ENCODE peak calls at places on chromosomes 12 and 14, in five cellular contexts. I, X, K, V and T are unnamed samples.

GRCh38 chr12:13777374-13777773 is 204.0 kb downstream of the GRIN2B start:
- DNase-seq in K (no peak), I (no peak), X (no peak), V (no peak), T (no peak)

GRCh38 chr12:49930515-49931288 is 19.8 kb upstream of the AQP2 start:
- DNase-seq in K (no peak), I (peak), V (no peak), X (no peak), T (peak)

GRCh38 chr12:79373896-79374499 is 316.8 kb downstream of the PAWR start:
- DNase-seq in V (peak), K (no peak), I (peak), X (no peak), T (no peak)

GRCh38 chr14:21631084-21631483 is 3.7 kb downstream of the OR10G2 start:
- DNase-seq in X (no peak), V (peak), K (no peak), I (peak), T (no peak)

GRCh38 chr14:64848239-64848638 is 31.5 kb downstream of the SPTB start:
- DNase-seq in V (no peak), X (no peak), K (no peak), I (no peak), T (no peak)

GRCh38 chr12:92440072-92440471 is 262.7 kb upstream of the PLEKHG7 start:
- DNase-seq in I (no peak), K (no peak), X (no peak), V (no peak), T (no peak)

GRCh38 chr14:92930737-92931602 is 8.0 kb downstream of the CHGA start:
- DNase-seq in I (peak), X (no peak), K (no peak), V (no peak), T (no peak)

GRCh38 chr12:110230655-110231054 is 50.4 kb upstream of the ATP2A2 start:
- DNase-seq in I (no peak), K (no peak), V (no peak), X (no peak), T (no peak)

GRCh38 chr14:89921896-89922548 is 32.5 kb downstream of the EFCAB11 start:
- DNase-seq in V (no peak), X (no peak), I (peak), K (no peak), T (no peak)

GRCh38 chr12:71589478-71589881 is 74.2 kb downstream of the ZFC3H1 start:
- DNase-seq in V (no peak), K (no peak), I (peak), X (no peak), T (no peak)

GRCh38 chr12:72272731-72273498 is 745 bp downstream of the TRHDE start:
- DNase-seq in I (no peak), K (peak), V (peak), X (no peak), T (no peak)

GRCh38 chr12:96445743-96446655 is 43.4 kb upstream of the CFAP54 start:
- DNase-seq in K (no peak), V (no peak), X (peak), I (peak), T (no peak)

GRCh38 chr12:111413442-111414086 is 7.8 kb downstream of the SH2B3 start:
- DNase-seq in V (no peak), I (peak), X (no peak), K (no peak), T (no peak)

GRCh38 chr12:131452444-131452860 is 258.4 kb upstream of the SFSWAP start:
- DNase-seq in I (no peak), V (peak), X (no peak), K (no peak), T (no peak)

GRCh38 chr12:105523164-105524057 is 192.9 kb downstream of the C12orf75 start:
- DNase-seq in K (no peak), V (peak), I (peak), X (no peak), T (peak)

GRCh38 chr14:80077262-80077661 is 134.0 kb downstream of the DIO2 start:
- DNase-seq in X (no peak), I (no peak), V (no peak), K (no peak), T (no peak)

GRCh38 chr12:120698677-120699076 is 11.6 kb upstream of the UNC119B start:
- DNase-seq in V (no peak), K (no peak), X (no peak), I (no peak), T (no peak)

GRCh38 chr12:104407922-104408321 is 48.8 kb upstream of the CHST11 start:
- DNase-seq in I (no peak), V (no peak), K (no peak), X (no peak), T (no peak)

GRCh38 chr12:116146386-116146785 is 131.1 kb downstream of the MED13L start:
- DNase-seq in I (no peak), X (no peak), K (no peak), V (no peak), T (no peak)

GRCh38 chr12:116539905-116540482 is 19.2 kb upstream of the MAP1LC3B2 start:
- DNase-seq in K (peak), I (peak), V (peak), X (no peak), T (no peak)

GRCh38 chr14:22597265-22597664 is 835 bp upstream of the ABHD4 start:
- DNase-seq in I (no peak), X (no peak), K (no peak), V (no peak), T (no peak)

GRCh38 chr14:64946310-64947045 is 3.9 kb upstream of the GPX2 start:
- DNase-seq in X (no peak), K (no peak), I (no peak), V (no peak), T (peak)

GRCh38 chr12:6820171-6820570 is 1.4 kb upstream of the GPR162 start:
- DNase-seq in V (no peak), K (no peak), I (no peak), X (no peak), T (no peak)

GRCh38 chr12:3203713-3204112 is 126.5 kb downstream of the TSPAN9 start:
- DNase-seq in K (no peak), X (no peak), V (no peak), I (peak), T (no peak)

GRCh38 chr14:47988175-47988574 is 312.8 kb upstream of the MDGA2 start:
- DNase-seq in I (no peak), V (no peak), X (no peak), K (no peak), T (no peak)

GRCh38 chr12:21573733-21574358 is 30.8 kb downstream of the GYS2 start:
- DNase-seq in X (no peak), I (no peak), K (no peak), V (no peak), T (no peak)

GRCh38 chr12:32135967-32136366 is 29.3 kb downstream of the BICD1 start:
- DNase-seq in V (no peak), K (no peak), I (no peak), X (no peak), T (no peak)

GRCh38 chr12:75488553-75488952 is 8.0 kb downstream of the GLIPR1 start:
- DNase-seq in V (peak), K (no peak), I (peak), X (no peak), T (no peak)
- TF ChIP-seq CTCF in V (peak), K (no peak), I (peak), X (no peak), T (no peak)

GRCh38 chr14:77098470-77099353 is 654 bp downstream of the CIPC start:
- DNase-seq in K (peak), I (no peak), V (peak), X (peak), T (peak)

GRCh38 chr14:77097006-77097688 is 911 bp upstream of the CIPC start:
- DNase-seq in X (no peak), V (no peak), I (peak), K (no peak), T (no peak)

GRCh38 chr14:77099425-77100167 is 1.5 kb downstream of the CIPC start:
- DNase-seq in X (no peak), K (no peak), V (peak), I (peak), T (no peak)

GRCh38 chr14:77100961-77101360 is 2.9 kb downstream of the CIPC start:
- DNase-seq in I (no peak), V (no peak), K (no peak), X (no peak), T (no peak)

DNA sequence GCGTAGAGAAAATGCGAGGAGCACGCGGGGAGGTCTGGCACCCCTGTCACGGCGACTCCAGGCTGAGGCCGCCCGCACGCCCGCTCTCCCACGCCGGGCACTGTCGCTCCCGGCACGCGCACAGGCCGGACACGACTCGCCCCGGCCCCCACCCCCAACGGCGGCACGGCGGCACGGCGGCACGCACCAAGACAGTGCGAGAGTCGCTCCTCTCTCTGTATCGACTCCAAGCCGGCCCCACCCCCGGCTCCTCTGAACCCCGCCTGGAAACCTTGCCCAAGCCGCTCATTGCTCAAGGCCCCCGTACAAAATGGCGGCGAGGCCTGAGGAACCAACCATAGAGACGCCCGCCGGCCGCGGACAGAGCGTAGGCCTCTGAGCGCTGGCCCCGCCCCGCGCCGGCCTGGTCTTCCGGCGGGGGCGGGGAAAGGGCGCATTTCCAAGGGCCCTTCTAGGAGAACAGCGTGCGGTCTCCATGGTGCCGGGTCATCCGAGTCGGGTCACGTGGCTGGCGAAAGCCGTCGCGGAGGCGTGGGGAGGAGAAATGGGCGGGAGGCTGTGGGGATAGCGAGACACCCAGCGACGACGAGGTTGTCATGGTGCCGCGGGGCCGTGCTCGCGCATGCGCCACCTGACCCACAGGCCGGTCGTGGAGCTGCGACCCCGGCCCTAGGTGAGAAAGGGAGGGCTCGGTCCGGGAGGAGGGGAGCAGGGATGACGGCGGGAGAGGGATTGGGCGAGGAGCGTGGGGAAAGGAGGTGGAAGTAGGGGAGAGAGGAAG is at the start of gene CIPC:
- DNase-seq in X (peak), I (peak), V (peak), K (peak), T (peak)
- TF ChIP-seq CTCF in X (no peak), I (no peak), V (no peak), K (no peak), T (no peak)

DNA sequence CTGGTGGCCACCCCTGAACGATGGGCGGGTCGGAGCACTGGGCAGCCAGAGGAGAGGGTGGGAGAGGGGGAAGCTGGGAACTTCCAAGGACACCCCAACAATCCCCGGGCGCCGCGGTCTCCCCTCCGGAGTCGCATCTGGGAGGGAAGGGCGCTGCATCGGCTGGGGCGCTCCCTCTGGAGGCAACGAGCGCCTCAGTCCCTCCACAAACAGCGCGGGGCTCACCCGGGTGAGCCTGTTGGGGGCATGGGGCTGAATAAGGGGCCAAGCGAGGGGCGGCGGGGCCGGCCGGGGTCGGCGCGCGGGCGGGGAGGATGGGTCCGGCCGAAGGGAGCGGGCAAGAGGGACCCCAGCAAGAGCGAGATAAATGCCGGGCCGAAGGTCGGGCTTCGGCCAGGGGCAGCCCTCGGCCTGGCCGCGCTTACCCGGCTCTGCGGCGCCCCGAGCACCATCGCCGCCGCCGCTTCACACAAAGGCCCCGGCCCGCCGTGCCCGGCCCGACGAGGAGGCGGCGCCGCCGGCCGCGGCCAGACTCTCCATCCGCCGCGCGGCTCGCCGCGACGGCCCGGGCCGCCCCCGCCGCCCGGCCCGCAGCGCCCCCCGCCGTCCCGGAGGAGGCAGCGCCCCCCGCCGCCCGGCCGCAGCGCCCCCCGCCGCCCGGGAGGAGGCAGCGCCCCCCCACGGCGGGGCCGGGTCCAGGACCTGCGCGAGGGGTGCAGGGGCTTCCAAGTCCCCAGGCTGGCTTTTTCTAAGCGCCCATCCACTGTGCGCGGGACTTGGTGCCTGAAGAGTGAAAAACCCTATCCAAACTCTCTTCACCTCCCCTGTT is at the start of gene ZBTB39:
- DNase-seq in V (peak), X (peak), K (peak), I (no peak), T (peak)
- TF ChIP-seq CTCF in V (peak), X (peak), K (peak), I (peak), T (peak)

DNA sequence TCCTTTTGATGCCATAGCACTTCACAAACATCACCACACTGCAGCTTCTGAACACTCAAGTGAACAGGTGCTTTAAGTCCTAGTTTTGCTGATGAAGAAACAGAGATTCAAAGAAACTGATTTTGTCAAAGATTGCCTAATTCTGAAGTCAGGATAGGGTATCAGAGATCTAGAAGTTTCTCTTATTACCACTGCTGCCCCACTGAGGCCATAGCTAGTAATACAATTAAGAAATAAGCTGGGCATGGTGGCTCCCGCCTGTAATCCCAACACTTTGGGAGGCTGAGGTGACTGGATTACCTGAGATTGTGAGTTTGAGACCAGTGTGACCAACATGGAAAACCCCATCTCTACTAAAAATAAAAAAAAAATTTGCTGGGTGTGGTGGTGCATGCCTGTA is 458.3 kb upstream of the SEL1L start:
- DNase-seq in X (no peak), I (peak), V (no peak), K (peak), T (no peak)
- TF ChIP-seq CTCF in X (no peak), I (peak), V (peak), K (no peak), T (peak)